ENCODE peak calls at places on chromosomes 16 and 17, in six cellular contexts. A, Z, F, M, S and J are unnamed samples.
A peak's percentile ranks its signal among the peaks of the same experiment; 100 is the strongest.

GRCh38 chr16:89155851-89156739 is 15.5 kb upstream of the CDH15 start:
- DNase-seq in A (no peak), Z (no peak), F (no peak), M (no peak), S (no peak), J (no peak)

GRCh38 chr16:30092373-30093010 is 768 bp upstream of the TBX6 start:
- DNase-seq in A (peak; percentile 76), Z (no peak), F (peak; percentile 47), M (peak; percentile 3), S (peak; percentile 69), J (peak; percentile 7)

GRCh38 chr17:44110823-44111633 is 12.4 kb downstream of the HDAC5 start:
- DNase-seq in A (peak; percentile 95), Z (peak; percentile 88), F (no peak), M (peak; percentile 63), S (peak; percentile 63), J (peak; percentile 97)

GRCh38 chr17:64491995-64492394 is 4.9 kb downstream of the POLG2 start:
- DNase-seq in A (no peak), Z (no peak), F (no peak), M (no peak), S (no peak), J (no peak)

GRCh38 chr17:80569936-80570335 is 25.3 kb downstream of the RPTOR start:
- DNase-seq in A (no peak), Z (no peak), F (no peak), M (no peak), S (no peak), J (no peak)

GRCh38 chr16:57146735-57147134 is 39.1 kb downstream of the PSME3IP1 start:
- DNase-seq in A (no peak), Z (no peak), F (no peak), M (no peak), S (no peak), J (no peak)

GRCh38 chr17:55735784-55736405 is 13.2 kb upstream of the TMEM100 start:
- DNase-seq in A (no peak), Z (no peak), F (no peak), M (peak; percentile 12), S (no peak), J (peak; percentile 3)

GRCh38 chr17:40103082-40103741 is 2.8 kb upstream of the NR1D1 start:
- DNase-seq in A (no peak), Z (no peak), F (no peak), M (no peak), S (no peak), J (no peak)

GRCh38 chr16:20628213-20628612 is 52.0 kb upstream of the ACSM2B start:
- DNase-seq in A (no peak), Z (no peak), F (no peak), M (no peak), S (no peak), J (no peak)

GRCh38 chr17:41977991-41978390 is 11.4 kb downstream of the CNP start:
- DNase-seq in A (no peak), Z (no peak), F (no peak), M (no peak), S (no peak), J (no peak)

GRCh38 chr17:48470388-48471034 is 40.5 kb upstream of the SKAP1 start:
- DNase-seq in A (no peak), Z (no peak), F (no peak), M (no peak), S (no peak), J (no peak)

GRCh38 chr17:62179525-62180161 is 114.6 kb upstream of the MED13 start:
- DNase-seq in A (no peak), Z (no peak), F (no peak), M (no peak), S (no peak), J (peak; percentile 15)

GRCh38 chr17:62690168-62690897 is 62.9 kb downstream of the MRC2 start:
- DNase-seq in A (no peak), Z (no peak), F (no peak), M (no peak), S (no peak), J (no peak)

GRCh38 chr16:76222853-76223252 is 54.3 kb upstream of the CNTNAP4 start:
- DNase-seq in A (no peak), Z (no peak), F (no peak), M (no peak), S (no peak), J (no peak)

GRCh38 chr17:54795046-54795445 is 105.6 kb upstream of the TOM1L1 start:
- DNase-seq in A (no peak), Z (no peak), F (no peak), M (no peak), S (no peak), J (no peak)

GRCh38 chr16:11668590-11669379 is 530 bp downstream of the SNN start:
- DNase-seq in A (no peak), Z (no peak), F (no peak), M (no peak), S (peak; percentile 60), J (no peak)

GRCh38 chr16:51994597-51994996 is 552.3 kb downstream of the TOX3 start:
- DNase-seq in A (peak; percentile 84), Z (no peak), F (no peak), M (peak; percentile 79), S (no peak), J (peak; percentile 97)

GRCh38 chr16:89618114-89618999 is 4.9 kb downstream of the DPEP1 start:
- DNase-seq in A (no peak), Z (no peak), F (no peak), M (no peak), S (no peak), J (no peak)

GRCh38 chr17:17420561-17421269 is 56.1 kb upstream of the MED9 start:
- DNase-seq in A (no peak), Z (no peak), F (no peak), M (no peak), S (no peak), J (no peak)

GRCh38 chr17:75827291-75828050 is 16.7 kb downstream of the UNC13D start:
- DNase-seq in A (peak; percentile 82), Z (peak; percentile 41), F (peak; percentile 49), M (peak; percentile 28), S (peak; percentile 79), J (peak; percentile 66)

GRCh38 chr17:42682400-42683384 is at the start of gene CNTNAP1:
- DNase-seq in A (peak; percentile 40), Z (no peak), F (no peak), M (peak; percentile 63), S (peak; percentile 36), J (peak; percentile 39)

GRCh38 chr17:27086526-27086925 is 207.4 kb upstream of the WSB1 start:
- DNase-seq in A (no peak), Z (no peak), F (no peak), M (no peak), S (no peak), J (no peak)